ENCODE peak calls at places on chromosomes 16 and 17, in ten cellular contexts. M, B, U, I, N, W, S, Y, P and Q are unnamed samples.

GRCh38 chr16:20910781-20911321 is 10.3 kb downstream of the LYRM1 start:
- DNase-seq in M (no peak), B (peak; percentile 93), U (peak; percentile 96), I (no peak), N (no peak), W (peak; percentile 94), S (peak; percentile 92), Y (no peak), P (no peak), Q (peak; percentile 88)

GRCh38 chr16:81765111-81765919 is 13.8 kb upstream of the PLCG2 start:
- DNase-seq in M (no peak), B (no peak), U (no peak), I (no peak), N (no peak), W (no peak), S (no peak), Y (no peak), P (no peak), Q (no peak)

GRCh38 chr17:59378621-59379194 is 47.3 kb downstream of the YPEL2 start:
- DNase-seq in M (no peak), B (peak; percentile 42), U (no peak), I (no peak), N (no peak), W (peak; percentile 95), S (peak; percentile 82), Y (peak; percentile 39), P (no peak), Q (peak; percentile 54)

GRCh38 chr16:59263980-59264379 is 529.9 kb upstream of the GOT2 start:
- DNase-seq in M (no peak), B (no peak), U (no peak), I (no peak), N (no peak), W (no peak), S (no peak), Y (no peak), P (no peak), Q (no peak)

GRCh38 chr16:10859020-10859419 is 18.0 kb upstream of the CIITA start:
- DNase-seq in M (no peak), B (no peak), U (no peak), I (no peak), N (no peak), W (no peak), S (no peak), Y (no peak), P (no peak), Q (no peak)

GRCh38 chr16:10663146-10663545 is 31.6 kb downstream of the TEKT5 start:
- DNase-seq in M (no peak), B (no peak), U (no peak), I (no peak), N (no peak), W (no peak), S (no peak), Y (no peak), P (no peak), Q (no peak)

GRCh38 chr16:28503470-28504259 is 3.0 kb downstream of the IL27 start:
- DNase-seq in M (no peak), B (no peak), U (no peak), I (no peak), N (no peak), W (no peak), S (no peak), Y (no peak), P (no peak), Q (no peak)

GRCh38 chr16:8295436-8295835 is 294.9 kb downstream of the TMEM114 start:
- DNase-seq in M (no peak), B (no peak), U (no peak), I (no peak), N (no peak), W (no peak), S (no peak), Y (no peak), P (no peak), Q (no peak)

GRCh38 chr16:64269756-64270155 is 852.1 kb downstream of the CDH11 start:
- DNase-seq in M (no peak), B (no peak), U (no peak), I (no peak), N (no peak), W (peak; percentile 38), S (peak; percentile 19), Y (no peak), P (no peak), Q (peak; percentile 72)

GRCh38 chr17:73101031-73101430 is 8.5 kb upstream of the SLC39A11 start:
- DNase-seq in M (no peak), B (no peak), U (no peak), I (no peak), N (no peak), W (no peak), S (no peak), Y (no peak), P (no peak), Q (no peak)

GRCh38 chr17:72011561-72011960 is 109.3 kb upstream of the SOX9 start:
- DNase-seq in M (no peak), B (no peak), U (peak; percentile 55), I (no peak), N (no peak), W (no peak), S (no peak), Y (no peak), P (no peak), Q (peak; percentile 6)

GRCh38 chr17:3959295-3959899 is 4.8 kb downstream of the ATP2A3 start:
- DNase-seq in M (no peak), B (no peak), U (no peak), I (no peak), N (no peak), W (peak; percentile 9), S (peak; percentile 83), Y (no peak), P (peak; percentile 62), Q (peak; percentile 76)

GRCh38 chr16:64952177-64952576 is 169.7 kb downstream of the CDH11 start:
- DNase-seq in M (no peak), B (peak; percentile 70), U (no peak), I (no peak), N (no peak), W (peak; percentile 90), S (peak; percentile 97), Y (no peak), P (no peak), Q (peak; percentile 94)

GRCh38 chr17:29241015-29241963 is 5.4 kb upstream of the CRYBA1 start:
- DNase-seq in M (no peak), B (peak; percentile 90), U (peak; percentile 94), I (no peak), N (peak; percentile 58), W (peak; percentile 97), S (peak; percentile 98), Y (no peak), P (peak; percentile 83), Q (peak; percentile 98)

GRCh38 chr17:8366231-8366630 is 10.3 kb downstream of the KRABD2 start:
- DNase-seq in M (no peak), B (no peak), U (no peak), I (no peak), N (no peak), W (peak; percentile 78), S (peak; percentile 84), Y (no peak), P (no peak), Q (peak; percentile 87)

GRCh38 chr17:38742431-38743308 is 5.5 kb downstream of the PCGF2 start:
- DNase-seq in M (no peak), B (no peak), U (peak; percentile 66), I (peak; percentile 77), N (no peak), W (peak; percentile 87), S (peak; percentile 84), Y (peak; percentile 89), P (peak; percentile 45), Q (peak; percentile 67)

GRCh38 chr17:17231621-17232302 is 5.2 kb downstream of the FLCN start:
- DNase-seq in M (no peak), B (no peak), U (no peak), I (no peak), N (no peak), W (no peak), S (no peak), Y (no peak), P (no peak), Q (no peak)
- H3K4me3 ChIP-seq in M (no peak overlapping the region), B (no peak overlapping the region), U (no peak overlapping the region), I (no peak overlapping the region), N (no peak overlapping the region), W (no peak overlapping the region), S (no peak overlapping the region), Y (no peak overlapping the region), P (no peak overlapping the region), Q (no peak overlapping the region)

DNA sequence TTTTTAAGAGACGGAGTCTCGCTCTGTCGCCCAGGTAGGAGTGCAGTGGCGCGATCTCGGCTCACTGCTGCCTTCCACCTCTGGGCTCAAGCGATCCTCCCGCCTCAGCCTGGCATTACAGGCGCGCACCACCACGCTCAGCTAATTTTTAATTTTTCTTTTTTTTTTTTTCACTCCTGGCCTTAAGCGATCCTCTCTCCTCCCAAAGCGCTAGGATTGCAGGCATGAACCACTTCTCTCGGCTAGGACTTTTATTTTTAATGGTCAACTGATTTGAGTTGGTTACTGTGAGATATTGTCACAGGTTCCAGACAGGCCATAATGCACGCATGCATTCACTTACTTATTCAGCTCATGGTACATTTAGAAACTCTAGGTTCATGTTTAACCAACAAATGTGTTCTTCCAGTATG is 888 bp downstream of the PIGW start:
- DNase-seq in M (no peak), B (no peak), U (no peak), I (no peak), N (no peak), W (no peak), S (no peak), Y (no peak), P (no peak), Q (no peak)
- TF ChIP-seq CTCF in M (no peak), B (no peak), U (no peak), I (no peak), N (no peak), W (no peak), S (no peak), Y (no peak), P (no peak), Q (no peak)

DNA sequence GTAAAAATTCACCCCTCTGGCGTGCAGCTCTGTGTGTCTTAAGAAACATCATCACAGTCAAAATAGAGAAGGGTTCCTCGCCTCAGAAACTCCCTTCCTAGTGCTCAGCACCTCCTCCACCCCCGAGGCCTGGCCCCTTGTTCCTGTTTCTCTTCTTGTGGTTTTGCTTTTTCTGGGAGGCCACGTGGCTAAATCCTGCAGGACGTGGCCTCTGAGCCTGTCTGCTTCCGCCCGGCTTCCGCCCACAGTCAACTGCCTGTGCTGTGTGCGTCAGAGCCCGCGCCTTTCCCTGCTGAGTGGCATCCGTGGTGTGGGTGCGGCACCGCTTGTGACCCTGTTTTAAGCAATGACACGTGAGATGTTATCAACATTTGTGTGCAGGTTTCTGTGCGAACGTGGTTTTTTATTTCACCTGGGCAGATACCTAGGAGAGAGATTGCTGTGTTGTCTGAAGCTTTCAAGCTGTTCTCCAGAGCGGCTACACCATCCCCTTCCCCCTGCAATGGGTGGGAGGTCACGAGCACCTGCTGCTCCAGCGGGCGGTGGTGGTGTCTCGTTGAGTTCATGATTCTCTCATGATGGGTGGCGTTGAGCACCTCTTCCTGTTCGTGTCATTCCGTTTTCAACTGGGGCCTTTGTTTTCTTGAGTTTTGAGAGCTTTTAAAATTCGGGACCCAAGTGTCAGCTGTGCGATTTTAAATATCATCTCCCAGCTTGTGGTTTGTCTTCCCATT is 21.7 kb downstream of the ACSF3 start:
- DNase-seq in M (peak; percentile 66), B (no peak), U (peak; percentile 61), I (peak; percentile 65), N (no peak), W (no peak), S (no peak), Y (peak; percentile 75), P (no peak), Q (no peak)
- H3K4me3 ChIP-seq in M (no peak overlapping the region), B (no peak overlapping the region), U (no peak overlapping the region), I (no peak overlapping the region), N (no peak overlapping the region), W (no peak overlapping the region), S (no peak overlapping the region), Y (no peak overlapping the region), P (no peak overlapping the region), Q (no peak overlapping the region)

GRCh38 chr16:30143347-30143702 is 20.3 kb upstream of the MAPK3 start:
- DNase-seq in M (no peak), B (no peak), U (no peak), I (no peak), N (no peak), W (no peak), S (no peak), Y (no peak), P (no peak), Q (no peak)
- TF ChIP-seq CTCF in M (no peak), B (no peak), U (no peak), I (no peak), N (no peak), W (no peak), S (no peak), Y (no peak), P (no peak), Q (no peak)